ENCODE peak calls at places on chromosome 7, in four cellular contexts. G, E, X and N are unnamed samples.

GRCh38 chr7:141619745-141620144 is 68.5 kb downstream of the AGK start:
- DNase-seq in G (no peak), E (no peak), X (no peak), N (no peak)

GRCh38 chr7:129315916-129316315 is 91.1 kb downstream of the AHCYL2 start:
- DNase-seq in G (peak), E (no peak), X (no peak), N (no peak)

GRCh38 chr7:148503900-148504487 is 86.6 kb upstream of the C7orf33 start:
- DNase-seq in G (peak), E (peak), X (no peak), N (peak)

GRCh38 chr7:111401516-111401915 is 160.8 kb downstream of the IMMP2L start:
- DNase-seq in G (no peak), E (no peak), X (no peak), N (peak)

GRCh38 chr7:27814054-27814453 is 74.1 kb downstream of the TAX1BP1 start:
- DNase-seq in G (no peak), E (no peak), X (no peak), N (no peak)

GRCh38 chr7:143148651-143149050 is 16.8 kb downstream of the PIP start:
- DNase-seq in G (no peak), E (no peak), X (no peak), N (no peak)

GRCh38 chr7:47888371-47889265 is 59.6 kb downstream of the PKD1L1 start:
- DNase-seq in G (no peak), E (no peak), X (no peak), N (no peak)

GRCh38 chr7:100705753-100706671 is at the start of gene POP7:
- DNase-seq in G (peak), E (peak), X (peak), N (peak)

GRCh38 chr7:367351-367841 is 77.4 kb downstream of the FOXL3 start:
- DNase-seq in G (no peak), E (no peak), X (no peak), N (no peak)

GRCh38 chr7:111639894-111640293 is 77.6 kb upstream of the IMMP2L start:
- DNase-seq in G (no peak), E (no peak), X (no peak), N (peak)

GRCh38 chr7:25179325-25179724 is 49.0 kb downstream of the NPVF start:
- DNase-seq in G (peak), E (no peak), X (no peak), N (no peak)

GRCh38 chr7:133650487-133651292 is 397.8 kb downstream of the EXOC4 start:
- DNase-seq in G (no peak), E (no peak), X (no peak), N (no peak)

GRCh38 chr7:96303686-96304443 is 18.0 kb downstream of the SLC25A13 start:
- DNase-seq in G (no peak), E (no peak), X (no peak), N (peak)

GRCh38 chr7:158647475-158647792 is 57.2 kb downstream of the NCAPG2 start:
- DNase-seq in G (no peak), E (no peak), X (no peak), N (no peak)
- TF ChIP-seq CTCF in G (no peak), E (no peak), X (no peak), N (peak)

GRCh38 chr7:130896898-130897514 is 163.0 kb upstream of the KLF14 start:
- DNase-seq in G (peak), E (peak), X (peak), N (peak)
- TF ChIP-seq CTCF in G (peak), E (peak), X (peak), N (peak)

GRCh38 chr7:36072620-36073019 is 80.4 kb upstream of the EEPD1 start:
- DNase-seq in G (no peak), E (no peak), X (no peak), N (no peak)
- TF ChIP-seq CTCF in G (no peak), E (no peak), X (no peak), N (no peak)

DNA sequence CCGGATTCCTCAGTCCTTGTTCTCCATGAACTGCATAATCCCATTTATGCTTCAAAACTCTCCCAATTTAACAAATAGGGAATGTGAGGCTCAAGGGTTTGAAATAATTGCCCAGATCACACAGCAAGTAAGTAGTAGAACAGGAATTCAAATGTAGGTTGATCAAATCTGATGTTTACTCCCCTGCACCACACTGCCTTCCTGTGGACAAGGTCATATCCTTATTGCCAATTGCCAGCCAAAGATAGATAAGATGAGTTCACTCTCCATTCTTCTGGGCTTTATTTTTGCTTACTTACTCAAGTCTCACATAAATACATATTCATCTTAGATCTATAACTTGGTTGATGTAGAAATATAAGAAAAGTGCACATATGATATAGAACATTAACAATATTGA is 435.2 kb upstream of the ETV1 start:
- DNase-seq in G (no peak), E (no peak), X (no peak), N (no peak)
- TF ChIP-seq CTCF in G (no peak), E (peak), X (no peak), N (no peak)

GRCh38 chr7:86282014-86282682 is 361.6 kb upstream of the GRM3 start:
- DNase-seq in G (no peak), E (peak), X (no peak), N (no peak)

GRCh38 chr7:86280150-86280549 is 363.6 kb upstream of the GRM3 start:
- DNase-seq in G (no peak), E (no peak), X (no peak), N (no peak)
- TF ChIP-seq CTCF in G (no peak), E (no peak), X (no peak), N (no peak)

DNA sequence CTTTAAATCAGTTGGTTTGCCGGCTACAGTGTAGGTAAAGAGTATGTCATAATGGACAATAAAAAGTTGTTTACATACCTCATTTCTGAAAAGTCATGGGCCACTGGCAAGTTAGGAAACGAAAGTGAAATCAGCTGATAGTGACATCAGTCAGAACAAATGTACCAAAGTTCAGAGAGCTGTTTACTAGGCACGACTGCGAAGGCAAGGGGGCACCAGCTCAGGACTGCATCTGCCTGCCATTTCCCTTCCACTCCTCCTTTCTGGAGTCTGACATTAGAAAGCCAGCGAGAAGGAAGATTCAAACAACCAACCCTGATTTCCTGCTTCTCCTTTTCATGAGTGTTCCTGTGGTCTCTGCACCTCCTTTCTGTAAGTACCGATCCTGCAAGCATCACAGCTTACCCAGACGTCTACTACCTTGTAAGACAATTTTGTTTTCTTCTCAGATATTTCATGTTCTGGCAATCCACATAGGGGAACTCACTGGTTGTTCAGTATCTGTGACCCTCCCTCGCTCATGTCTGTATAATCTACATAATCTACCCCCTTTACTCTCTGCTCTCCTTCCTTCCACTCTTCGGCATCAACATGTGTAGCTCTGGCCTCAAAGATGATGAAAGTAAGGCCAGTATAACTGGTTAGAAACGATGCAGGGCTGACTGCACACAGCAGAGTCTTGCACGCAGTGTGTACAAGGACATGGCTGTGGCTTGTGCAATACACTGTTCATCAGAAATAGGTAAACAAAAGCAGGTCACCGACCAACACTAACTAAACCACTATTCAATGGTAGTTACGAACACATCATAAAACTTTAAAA is at the start of gene TMEM140:
- DNase-seq in G (no peak), E (peak), X (no peak), N (peak)
- TF ChIP-seq CTCF in G (no peak), E (no peak), X (no peak), N (no peak)

GRCh38 chr7:74655785-74656420 is 1.6 kb upstream of the GTF2I start:
- DNase-seq in G (no peak), E (no peak), X (no peak), N (no peak)
- TF ChIP-seq CTCF in G (no peak), E (no peak), X (no peak), N (no peak)